ENCODE peak calls at places on chromosomes 4 and X, in eight cellular contexts. E is NCI-H1105, D is adipocyte, T is astrocyte of the spinal cord, R is NB4, Q is HT1080, I is right lobe of liver, U is AG20443. O is an unnamed sample.

GRCh38 chrX:70398899-70399298 is 24.2 kb upstream of the GDPD2 start:
- DNase-seq in E (no peak), D (peak), T (peak), R (peak), Q (no peak), I (no peak), U (no peak), O (no peak)

GRCh38 chr4:169250796-169251195 is 20.0 kb downstream of the SH3RF1 start:
- DNase-seq in E (no peak), D (no peak), T (no peak), R (no peak), Q (no peak), I (no peak), U (no peak), O (no peak)

GRCh38 chr4:109185548-109185947 is 116.9 kb downstream of the COL25A1 start:
- DNase-seq in E (no peak), D (no peak), T (no peak), R (no peak), Q (no peak), I (no peak), U (no peak), O (no peak)

GRCh38 chr4:138897818-138898226 is 117.8 kb upstream of the NOCT start:
- DNase-seq in E (peak), D (peak), T (peak), R (no peak), Q (peak), I (no peak), U (peak), O (no peak)

GRCh38 chr4:81466841-81467671 is 4.7 kb downstream of the RASGEF1B start:
- DNase-seq in E (peak), D (peak), T (peak), R (peak), Q (no peak), I (no peak), U (peak), O (no peak)

GRCh38 chrX:118603981-118604380 is 108.4 kb downstream of the DOCK11 start:
- DNase-seq in E (peak), D (peak), T (peak), R (peak), Q (peak), I (no peak), U (peak), O (no peak)

GRCh38 chr4:184649971-184650855 is 675 bp downstream of the PRIMPOL start:
- DNase-seq in E (no peak), D (peak), T (peak), R (peak), Q (peak), I (no peak), U (peak), O (no peak)

GRCh38 chr4:26029512-26030131 is 115.6 kb downstream of the SMIM20 start:
- DNase-seq in E (no peak), D (no peak), T (no peak), R (no peak), Q (no peak), I (no peak), U (no peak), O (no peak)

GRCh38 chr4:4825431-4825830 is 34.0 kb upstream of the MSX1 start:
- DNase-seq in E (no peak), D (no peak), T (no peak), R (no peak), Q (no peak), I (no peak), U (no peak), O (no peak)

GRCh38 chr4:82748176-82748575 is 50.4 kb downstream of the SCD5 start:
- DNase-seq in E (peak), D (no peak), T (no peak), R (no peak), Q (no peak), I (no peak), U (no peak), O (no peak)

GRCh38 chrX:123171781-123172180 is 12.3 kb upstream of the GRIA3 start:
- DNase-seq in E (no peak), D (no peak), T (peak), R (no peak), Q (peak), I (no peak), U (no peak), O (no peak)

GRCh38 chr4:142846729-142847606 is 867 bp upstream of the INPP4B start:
- DNase-seq in E (peak), D (no peak), T (peak), R (no peak), Q (peak), I (peak), U (peak), O (peak)

GRCh38 chr4:122758033-122758432 is 25.5 kb downstream of the BBS12 start:
- DNase-seq in E (no peak), D (peak), T (peak), R (peak), Q (peak), I (no peak), U (peak), O (no peak)

GRCh38 chrX:13898084-13898483 is 81.2 kb upstream of the GPM6B start:
- DNase-seq in E (no peak), D (peak), T (no peak), R (peak), Q (peak), I (no peak), U (no peak), O (no peak)

GRCh38 chr4:90951037-90951436 is 823.8 kb downstream of the CCSER1 start:
- DNase-seq in E (no peak), D (no peak), T (peak), R (no peak), Q (peak), I (no peak), U (no peak), O (no peak)

GRCh38 chr4:176052744-176053143 is 12.9 kb upstream of the WDR17 start:
- DNase-seq in E (no peak), D (no peak), T (no peak), R (peak), Q (no peak), I (no peak), U (no peak), O (no peak)

GRCh38 chr4:175930471-175930870 is 118.4 kb upstream of the GPM6A start:
- DNase-seq in E (no peak), D (no peak), T (no peak), R (no peak), Q (no peak), I (no peak), U (no peak), O (no peak)

GRCh38 chrX:11663875-11664210 is 1.9 kb downstream of the ARHGAP6 start:
- DNase-seq in E (no peak), D (no peak), T (no peak), R (no peak), Q (no peak), I (no peak), U (no peak), O (no peak)

GRCh38 chr4:122119739-122120138 is 32.4 kb upstream of the BLTP1 start:
- DNase-seq in E (no peak), D (no peak), T (no peak), R (no peak), Q (peak), I (no peak), U (no peak), O (no peak)

GRCh38 chr4:1310796-1311715 is 21.4 kb downstream of the MAEA start:
- DNase-seq in E (no peak), D (no peak), T (no peak), R (no peak), Q (no peak), I (peak), U (no peak), O (no peak)

GRCh38 chr4:53656421-53656981 is 65.2 kb upstream of the LNX1 start:
- DNase-seq in E (no peak), D (peak), T (peak), R (no peak), Q (no peak), I (no peak), U (peak), O (no peak)

GRCh38 chrX:139538907-139539593 is 8.5 kb downstream of the F9 start:
- DNase-seq in E (no peak), D (no peak), T (peak), R (no peak), Q (no peak), I (no peak), U (no peak), O (no peak)

GRCh38 chr4:86512631-86513030 is 81.5 kb upstream of the PTPN13 start:
- DNase-seq in E (no peak), D (no peak), T (no peak), R (no peak), Q (peak), I (no peak), U (no peak), O (no peak)

GRCh38 chrX:28491941-28492340 is 95.3 kb upstream of the IL1RAPL1 start:
- DNase-seq in E (no peak), D (no peak), T (no peak), R (no peak), Q (no peak), I (no peak), U (no peak), O (no peak)

GRCh38 chrX:150848914-150849365 is 49.5 kb downstream of the CD99L2 start:
- DNase-seq in E (peak), D (no peak), T (peak), R (peak), Q (peak), I (peak), U (no peak), O (peak)

GRCh38 chr4:146477054-146477453 is 44.7 kb downstream of the SLC10A7 start:
- DNase-seq in E (no peak), D (peak), T (peak), R (no peak), Q (no peak), I (no peak), U (no peak), O (no peak)